ENCODE peak calls at places on chromosomes 13 and 19, in five cellular contexts. E, X, G, J and D are unnamed samples.

GRCh38 chr19:21117041-21117907 is 24.6 kb upstream of the ZNF431 start:
- DNase-seq in G (no peak), J (no peak), X (no peak), E (no peak), D (no peak)

GRCh38 chr19:36436531-36436930 is 18.1 kb upstream of the ZFP82 start:
- DNase-seq in G (no peak), J (no peak), X (no peak), E (no peak), D (no peak)

GRCh38 chr19:13079542-13079986 is 23.1 kb downstream of the LYL1 start:
- DNase-seq in G (no peak), X (no peak), J (no peak), E (peak), D (no peak)

GRCh38 chr19:48841571-48841970 is 5.3 kb upstream of the HSD17B14 start:
- DNase-seq in E (no peak), X (no peak), J (no peak), G (no peak), D (no peak)

GRCh38 chr19:18991050-18991449 is 42.3 kb downstream of the SUGP2 start:
- DNase-seq in E (peak), X (peak), G (no peak), J (no peak), D (no peak)

GRCh38 chr13:91596832-91597231 is 198.4 kb downstream of the GPC5 start:
- DNase-seq in G (no peak), E (no peak), X (no peak), J (no peak), D (no peak)

GRCh38 chr19:19486343-19487076 is 28.8 kb downstream of the TSSK6 start:
- DNase-seq in X (no peak), E (no peak), G (no peak), J (no peak), D (no peak)

GRCh38 chr19:5534787-5535586 is 32.8 kb downstream of the TINCR start:
- DNase-seq in X (no peak), J (no peak), E (no peak), G (no peak), D (no peak)

GRCh38 chr13:95317037-95317989 is 16.1 kb upstream of the ABCC4 start:
- DNase-seq in J (no peak), G (no peak), E (no peak), X (peak), D (no peak)

GRCh38 chr19:43584484-43584883 is 8.9 kb downstream of the PINLYP start:
- DNase-seq in X (no peak), J (no peak), G (no peak), E (no peak), D (no peak)

GRCh38 chr13:39777527-39778061 is 122.1 kb downstream of the COG6 start:
- DNase-seq in E (no peak), G (peak), X (no peak), J (no peak), D (peak)

GRCh38 chr19:45505151-45505995 is 1.9 kb upstream of the VASP start:
- DNase-seq in J (no peak), G (no peak), E (no peak), X (no peak), D (no peak)

GRCh38 chr13:21884965-21885567 is 214.2 kb downstream of the FGF9 start:
- DNase-seq in J (no peak), X (no peak), E (no peak), G (no peak), D (no peak)

GRCh38 chr13:89967701-89968100 is 1379.8 kb upstream of the MIR17HG start:
- DNase-seq in E (no peak), X (no peak), J (no peak), G (no peak), D (no peak)

GRCh38 chr13:36329355-36329754 is 16.8 kb downstream of the SPART start:
- DNase-seq in J (no peak), X (no peak), G (no peak), E (no peak), D (no peak)